ENCODE peak calls at places on chromosome 1, in ten cellular contexts. One of them, this sample, is unnamed.

GRCh38 chr1:112509005-112509659 is 367 bp downstream of the WNT2B start:
- DNase-seq in T follicular helper cell: no peak
- DNase-seq in NCI-H2029 treated with DMSO at 0.1 percent for 48 hours: no peak
- DNase-seq in renal cortical epithelial cell: no peak
- DNase-seq in pulmonary artery endothelial cell: no peak
- DNase-seq in ovary: peak
- DNase-seq in body of pancreas: no peak
- DNase-seq in tibial artery: no peak
- DNase-seq in foreskin melanocyte: no peak
- DNase-seq in activated CD4-positive, alpha-beta memory T cell treated with anti-CD3 and anti-CD28 coated beads, Interleukin-2, amount 10 ng/mL, durations not matched to agents 7 days and 5 days: peak
- DNase-seq in this sample: no peak

GRCh38 chr1:245173446-245174178 is 18.8 kb downstream of the KIF26B start:
- DNase-seq in T follicular helper cell: no peak
- DNase-seq in NCI-H2029 treated with DMSO at 0.1 percent for 48 hours: no peak
- DNase-seq in renal cortical epithelial cell: no peak
- DNase-seq in pulmonary artery endothelial cell: no peak
- DNase-seq in ovary: no peak
- DNase-seq in body of pancreas: no peak
- DNase-seq in tibial artery: no peak
- DNase-seq in foreskin melanocyte: no peak
- DNase-seq in activated CD4-positive, alpha-beta memory T cell treated with anti-CD3 and anti-CD28 coated beads, Interleukin-2, amount 10 ng/mL, durations not matched to agents 7 days and 5 days: no peak
- DNase-seq in this sample: no peak

GRCh38 chr1:54997711-54997986 is 1.1 kb upstream of the BSND start:
- DNase-seq in T follicular helper cell: no peak
- DNase-seq in NCI-H2029 treated with DMSO at 0.1 percent for 48 hours: no peak
- DNase-seq in renal cortical epithelial cell: no peak
- DNase-seq in pulmonary artery endothelial cell: no peak
- DNase-seq in ovary: no peak
- DNase-seq in body of pancreas: no peak
- DNase-seq in tibial artery: no peak
- DNase-seq in foreskin melanocyte: no peak
- DNase-seq in activated CD4-positive, alpha-beta memory T cell treated with anti-CD3 and anti-CD28 coated beads, Interleukin-2, amount 10 ng/mL, durations not matched to agents 7 days and 5 days: no peak
- DNase-seq in this sample: no peak

GRCh38 chr1:84785231-84785630 is 95.0 kb upstream of the SSX2IP start:
- DNase-seq in T follicular helper cell: no peak
- DNase-seq in NCI-H2029 treated with DMSO at 0.1 percent for 48 hours: no peak
- DNase-seq in renal cortical epithelial cell: no peak
- DNase-seq in pulmonary artery endothelial cell: no peak
- DNase-seq in ovary: no peak
- DNase-seq in body of pancreas: no peak
- DNase-seq in tibial artery: no peak
- DNase-seq in foreskin melanocyte: peak
- DNase-seq in activated CD4-positive, alpha-beta memory T cell treated with anti-CD3 and anti-CD28 coated beads, Interleukin-2, amount 10 ng/mL, durations not matched to agents 7 days and 5 days: no peak
- DNase-seq in this sample: no peak

GRCh38 chr1:155117610-155118009 is 10.1 kb upstream of the EFNA1 start:
- DNase-seq in T follicular helper cell: no peak
- DNase-seq in NCI-H2029 treated with DMSO at 0.1 percent for 48 hours: peak
- DNase-seq in renal cortical epithelial cell: no peak
- DNase-seq in pulmonary artery endothelial cell: no peak
- DNase-seq in ovary: no peak
- DNase-seq in body of pancreas: no peak
- DNase-seq in tibial artery: no peak
- DNase-seq in foreskin melanocyte: no peak
- DNase-seq in activated CD4-positive, alpha-beta memory T cell treated with anti-CD3 and anti-CD28 coated beads, Interleukin-2, amount 10 ng/mL, durations not matched to agents 7 days and 5 days: no peak
- DNase-seq in this sample: no peak

GRCh38 chr1:222455188-222455879 is 92.6 kb downstream of the HHIPL2 start:
- DNase-seq in T follicular helper cell: peak
- DNase-seq in NCI-H2029 treated with DMSO at 0.1 percent for 48 hours: peak
- DNase-seq in renal cortical epithelial cell: peak
- DNase-seq in pulmonary artery endothelial cell: peak
- DNase-seq in ovary: peak
- DNase-seq in body of pancreas: peak
- DNase-seq in tibial artery: peak
- DNase-seq in foreskin melanocyte: peak
- DNase-seq in activated CD4-positive, alpha-beta memory T cell treated with anti-CD3 and anti-CD28 coated beads, Interleukin-2, amount 10 ng/mL, durations not matched to agents 7 days and 5 days: peak
- DNase-seq in this sample: peak

GRCh38 chr1:200022239-200022804 is 5.2 kb upstream of the NR5A2 start:
- DNase-seq in T follicular helper cell: no peak
- DNase-seq in NCI-H2029 treated with DMSO at 0.1 percent for 48 hours: no peak
- DNase-seq in renal cortical epithelial cell: peak
- DNase-seq in pulmonary artery endothelial cell: no peak
- DNase-seq in ovary: no peak
- DNase-seq in body of pancreas: peak
- DNase-seq in tibial artery: no peak
- DNase-seq in foreskin melanocyte: no peak
- DNase-seq in activated CD4-positive, alpha-beta memory T cell treated with anti-CD3 and anti-CD28 coated beads, Interleukin-2, amount 10 ng/mL, durations not matched to agents 7 days and 5 days: no peak
- DNase-seq in this sample: no peak

GRCh38 chr1:78843111-78843908 is 163.2 kb downstream of the ADGRL4 start:
- DNase-seq in T follicular helper cell: no peak
- DNase-seq in NCI-H2029 treated with DMSO at 0.1 percent for 48 hours: no peak
- DNase-seq in renal cortical epithelial cell: no peak
- DNase-seq in pulmonary artery endothelial cell: no peak
- DNase-seq in ovary: no peak
- DNase-seq in body of pancreas: no peak
- DNase-seq in tibial artery: no peak
- DNase-seq in foreskin melanocyte: no peak
- DNase-seq in activated CD4-positive, alpha-beta memory T cell treated with anti-CD3 and anti-CD28 coated beads, Interleukin-2, amount 10 ng/mL, durations not matched to agents 7 days and 5 days: no peak
- DNase-seq in this sample: peak

GRCh38 chr1:209743145-209743482 is 12.7 kb upstream of the TRAF3IP3 start:
- DNase-seq in T follicular helper cell: no peak
- DNase-seq in NCI-H2029 treated with DMSO at 0.1 percent for 48 hours: peak
- DNase-seq in renal cortical epithelial cell: peak
- DNase-seq in pulmonary artery endothelial cell: no peak
- DNase-seq in ovary: peak
- DNase-seq in body of pancreas: peak
- DNase-seq in tibial artery: peak
- DNase-seq in foreskin melanocyte: no peak
- DNase-seq in activated CD4-positive, alpha-beta memory T cell treated with anti-CD3 and anti-CD28 coated beads, Interleukin-2, amount 10 ng/mL, durations not matched to agents 7 days and 5 days: no peak
- DNase-seq in this sample: peak

GRCh38 chr1:37085393-37085792 is 51.1 kb upstream of the GRIK3 start:
- DNase-seq in T follicular helper cell: no peak
- DNase-seq in NCI-H2029 treated with DMSO at 0.1 percent for 48 hours: no peak
- DNase-seq in renal cortical epithelial cell: no peak
- DNase-seq in pulmonary artery endothelial cell: no peak
- DNase-seq in ovary: no peak
- DNase-seq in body of pancreas: no peak
- DNase-seq in tibial artery: no peak
- DNase-seq in foreskin melanocyte: no peak
- DNase-seq in activated CD4-positive, alpha-beta memory T cell treated with anti-CD3 and anti-CD28 coated beads, Interleukin-2, amount 10 ng/mL, durations not matched to agents 7 days and 5 days: no peak
- DNase-seq in this sample: no peak

GRCh38 chr1:186479162-186479561 is 18.2 kb upstream of the PDC start:
- DNase-seq in T follicular helper cell: no peak
- DNase-seq in NCI-H2029 treated with DMSO at 0.1 percent for 48 hours: no peak
- DNase-seq in renal cortical epithelial cell: no peak
- DNase-seq in pulmonary artery endothelial cell: no peak
- DNase-seq in ovary: no peak
- DNase-seq in body of pancreas: no peak
- DNase-seq in tibial artery: no peak
- DNase-seq in foreskin melanocyte: no peak
- DNase-seq in activated CD4-positive, alpha-beta memory T cell treated with anti-CD3 and anti-CD28 coated beads, Interleukin-2, amount 10 ng/mL, durations not matched to agents 7 days and 5 days: no peak
- DNase-seq in this sample: no peak

This sample was measured in cardiac fibroblast.